ENCODE peak calls at places on chromosomes 16 and 17, in eight cellular contexts. M is A549, T is K562, Z is HepG2, R is GM23338, C is HCT116, N is GM12878, F is SK-N-SH. L is an unnamed sample.

GRCh38 chr17:38870259-38871165 is 654 bp downstream of the LASP1 start:
- DNase-seq in C (no peak), N (no peak), Z (peak; percentile 40), R (peak; percentile 80), F (peak; percentile 83), T (peak; percentile 82), M (peak; percentile 68), L (no peak)

GRCh38 chr16:8959921-8960787 is 3.6 kb downstream of the USP7 start:
- DNase-seq in C (no peak), T (no peak), R (peak; percentile 54), N (no peak), F (peak; percentile 52), Z (peak; percentile 98), M (no peak), L (no peak)

GRCh38 chr17:5509482-5509881 is 23.1 kb downstream of the MIS12 start:
- DNase-seq in Z (no peak), N (no peak), M (no peak), C (no peak), R (no peak), T (no peak), F (no peak), L (no peak)

GRCh38 chr17:9219631-9220415 is 198.5 kb downstream of the NTN1 start:
- DNase-seq in F (no peak), R (no peak), Z (no peak), M (no peak), C (no peak), N (no peak), T (no peak), L (no peak)

GRCh38 chr16:642189-643049 is 791 bp downstream of the MCRIP2 start:
- DNase-seq in M (no peak), T (peak; percentile 79), C (no peak), Z (peak; percentile 60), R (peak; percentile 63), N (no peak), F (peak; percentile 70), L (no peak)

GRCh38 chr16:35480988-35481387 is 2021.6 kb downstream of the TP53TG3F start:
- DNase-seq in C (no peak), Z (no peak), F (no peak), T (no peak), N (no peak), M (no peak), R (no peak), L (no peak)

GRCh38 chr16:58515125-58515870 is at the start of gene SETD6:
- DNase-seq in M (peak; percentile 57), C (peak; percentile 70), R (peak; percentile 94), N (no peak), F (peak; percentile 92), T (peak; percentile 84), Z (peak; percentile 83), L (peak; percentile 45)

GRCh38 chr17:5254903-5255521 is 20.4 kb upstream of the SCIMP start:
- DNase-seq in C (no peak), N (no peak), R (no peak), F (no peak), Z (no peak), M (no peak), T (no peak), L (no peak)

GRCh38 chr17:64736804-64737492 is 74.8 kb upstream of the SMURF2 start:
- DNase-seq in M (no peak), Z (peak; percentile 51), F (peak; percentile 30), T (no peak), C (peak; percentile 61), N (no peak), R (peak; percentile 56), L (no peak)

GRCh38 chr16:1486551-1487390 is 2.0 kb downstream of the PTX4 start:
- DNase-seq in N (no peak), F (no peak), Z (no peak), M (no peak), R (no peak), T (no peak), C (no peak), L (no peak)

GRCh38 chr17:49723423-49723822 is 15.7 kb upstream of the SLC35B1 start:
- DNase-seq in T (no peak), R (no peak), F (no peak), N (no peak), M (no peak), C (no peak), Z (no peak), L (no peak)

GRCh38 chr17:31521632-31522283 is 130.3 kb downstream of the RAB11FIP4 start:
- DNase-seq in F (no peak), Z (no peak), T (no peak), N (no peak), M (no peak), C (no peak), R (no peak), L (no peak)

GRCh38 chr17:38605852-38606645 is at the start of gene SRCIN1:
- DNase-seq in Z (peak; percentile 57), N (no peak), T (peak; percentile 90), F (peak; percentile 92), M (peak; percentile 70), R (peak; percentile 73), C (no peak), L (no peak)

GRCh38 chr16:63617990-63618763 is 1503.7 kb downstream of the CDH11 start:
- DNase-seq in F (no peak), N (no peak), C (no peak), M (peak; percentile 20), R (peak; percentile 55), Z (no peak), T (no peak), L (no peak)

GRCh38 chr16:27402964-27403600 is 1.1 kb downstream of the IL21R start:
- DNase-seq in C (no peak), R (no peak), F (no peak), N (no peak), M (no peak), T (no peak), Z (no peak), L (no peak)

GRCh38 chr16:6343157-6343556 is 989.5 kb upstream of the RBFOX1 start:
- DNase-seq in N (no peak), C (no peak), F (no peak), Z (no peak), T (no peak), M (no peak), R (peak; percentile 26), L (no peak)

GRCh38 chr17:12730931-12731521 is 58.3 kb upstream of the ARHGAP44 start:
- DNase-seq in C (peak; percentile 66), N (no peak), Z (no peak), R (peak; percentile 68), M (peak; percentile 9), T (no peak), F (no peak), L (no peak)

GRCh38 chr17:56171186-56171959 is 18.1 kb downstream of the ANKFN1 start:
- DNase-seq in T (no peak), N (no peak), F (no peak), R (no peak), C (no peak), M (no peak), Z (no peak), L (no peak)

GRCh38 chr16:10951016-10951415 is 6.7 kb downstream of the CLEC16A start:
- DNase-seq in T (no peak), Z (no peak), N (no peak), M (no peak), R (no peak), F (no peak), C (no peak), L (no peak)

GRCh38 chr17:21375757-21376584 is at the start of gene KCNJ12:
- DNase-seq in Z (no peak), C (no peak), M (no peak), N (no peak), T (no peak), F (peak; percentile 79), R (peak; percentile 82), L (no peak)

GRCh38 chr16:19882186-19882585 is 2.5 kb downstream of the GPRC5B start:
- DNase-seq in Z (no peak), R (peak; percentile 91), M (no peak), T (no peak), C (no peak), N (no peak), F (no peak), L (no peak)

GRCh38 chr16:11955713-11956123 is 9.3 kb upstream of the TNFRSF17 start:
- DNase-seq in Z (no peak), M (no peak), T (no peak), F (no peak), R (no peak), N (no peak), C (no peak), L (no peak)

GRCh38 chr16:24051125-24051524 is 205.0 kb upstream of the CACNG3 start:
- DNase-seq in R (peak; percentile 85), F (no peak), M (no peak), Z (no peak), C (no peak), T (no peak), N (no peak), L (no peak)

DNA sequence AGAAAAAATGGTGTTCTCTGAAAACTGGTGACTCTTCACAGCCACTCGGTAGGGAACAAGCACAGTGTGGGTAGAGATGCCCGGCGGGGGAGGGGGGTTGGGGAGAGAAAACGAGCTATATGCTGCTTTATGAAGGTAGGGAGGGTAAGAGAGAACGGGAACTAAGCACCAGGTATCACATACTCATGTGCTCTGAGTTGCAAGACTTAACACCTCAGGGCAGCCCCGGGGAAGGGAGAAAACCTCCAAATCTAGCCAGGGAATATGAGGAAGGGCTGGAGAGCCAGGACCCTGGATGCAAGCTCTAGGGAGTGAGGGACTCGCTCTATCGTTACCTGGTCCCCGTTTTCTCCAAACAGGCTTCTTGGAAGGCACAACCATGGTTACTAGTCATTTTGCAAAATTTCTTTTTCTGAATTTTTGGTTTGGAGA is 35.3 kb downstream of the HIC1 start:
- DNase-seq in M (no peak), F (no peak), N (no peak), T (no peak), R (no peak), Z (no peak), C (no peak), L (no peak)
- H3K4me1 ChIP-seq in M (peaks cover 6% of the 10 kb centered on the region), F (peaks cover 30% of the 10 kb centered on the region), N (peaks cover 63% of the 10 kb centered on the region), T (peaks cover 23% of the 10 kb centered on the region), R (peaks cover 18% of the 10 kb centered on the region), Z (peaks cover 37% of the 10 kb centered on the region), C (peaks cover 6% of the 10 kb centered on the region), L (peaks cover 3% of the 10 kb centered on the region)

DNA sequence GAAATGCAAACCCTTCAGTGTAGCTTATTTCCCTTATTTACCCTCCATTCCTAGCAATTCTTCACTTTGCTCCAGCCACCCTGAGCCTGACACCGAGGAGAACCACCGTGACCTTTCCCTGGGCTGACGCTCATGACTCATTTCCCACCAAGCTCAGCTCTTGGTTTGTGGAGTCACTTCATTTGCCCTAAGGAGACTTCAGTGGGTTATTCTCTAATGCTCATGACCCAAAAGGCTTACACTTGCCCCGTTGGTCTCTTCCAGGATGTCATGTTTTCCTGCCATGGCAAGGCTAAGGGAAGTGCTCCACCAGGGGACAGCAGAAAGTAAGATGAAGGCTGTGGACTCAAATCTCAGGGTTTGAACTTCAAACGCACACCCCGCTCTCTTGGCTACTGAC is 161.0 kb downstream of the CBLN1 start:
- DNase-seq in R (no peak), F (no peak), M (no peak), C (no peak), T (no peak), N (no peak), Z (no peak), L (no peak)
- TF ChIP-seq CTCF in R (peak; percentile 49), F (no peak), M (no peak), C (peak; percentile 23), T (no peak), N (no peak), Z (no peak), L (no peak)

GRCh38 chr16:87092958-87093357 is 224.2 kb downstream of the C16orf95 start:
- DNase-seq in C (no peak), M (no peak), N (no peak), F (no peak), T (no peak), Z (no peak), R (no peak), L (no peak)
- TF ChIP-seq REST in C (no peak), M (no peak), N (no peak), F (no peak), T (no peak), Z (no peak), R (no peak), L (no peak)

GRCh38 chr17:45125509-45125908 is 6.8 kb downstream of the PLCD3 start:
- DNase-seq in N (no peak), M (no peak), C (no peak), Z (no peak), T (no peak), R (no peak), F (no peak), L (no peak)
- H3K4me1 ChIP-seq in N (no peaks in the 10 kb centered on the region), M (peaks cover 88% of the 10 kb centered on the region), C (peaks cover 87% of the 10 kb centered on the region), Z (peaks cover 80% of the 10 kb centered on the region), T (peaks cover 54% of the 10 kb centered on the region), R (no peaks in the 10 kb centered on the region), F (peaks cover 41% of the 10 kb centered on the region), L (peaks cover 68% of the 10 kb centered on the region)

L was measured in Panc1.